ENCODE peak calls at places on chromosome 1, in ten cellular contexts. One of them, this sample, is unnamed.

GRCh38 chr1:3031401-3032221 is 10.3 kb downstream of the ACTRT2 start:
- DNase-seq in fibroblast of villous mesenchyme: no peak
- DNase-seq in WTC11: no peak
- DNase-seq in AG10803: no peak
- DNase-seq in lower lobe of right lung: no peak
- DNase-seq in glutamatergic neuron: no peak
- DNase-seq in ascending aorta: peak; percentile 66
- DNase-seq in keratinocyte: no peak
- DNase-seq in A549: no peak
- DNase-seq in AG09319: no peak
- DNase-seq in this sample: no peak

GRCh38 chr1:190436615-190437014 is 41.0 kb downstream of the BRINP3 start:
- DNase-seq in fibroblast of villous mesenchyme: peak; percentile 8
- DNase-seq in WTC11: no peak
- DNase-seq in AG10803: no peak
- DNase-seq in lower lobe of right lung: no peak
- DNase-seq in glutamatergic neuron: no peak
- DNase-seq in ascending aorta: no peak
- DNase-seq in keratinocyte: no peak
- DNase-seq in A549: peak; percentile 17
- DNase-seq in AG09319: no peak
- DNase-seq in this sample: peak; percentile 10

GRCh38 chr1:119004129-119004527 is 16.0 kb upstream of the TBX15 start:
- DNase-seq in fibroblast of villous mesenchyme: no peak
- DNase-seq in WTC11: no peak
- DNase-seq in AG10803: no peak
- DNase-seq in lower lobe of right lung: no peak
- DNase-seq in glutamatergic neuron: no peak
- DNase-seq in ascending aorta: no peak
- DNase-seq in keratinocyte: no peak
- DNase-seq in A549: no peak
- DNase-seq in AG09319: no peak
- DNase-seq in this sample: no peak

GRCh38 chr1:211501671-211502413 is 9.9 kb upstream of the RD3 start:
- DNase-seq in fibroblast of villous mesenchyme: peak; percentile 59
- DNase-seq in WTC11: no peak
- DNase-seq in AG10803: no peak
- DNase-seq in lower lobe of right lung: no peak
- DNase-seq in glutamatergic neuron: no peak
- DNase-seq in ascending aorta: no peak
- DNase-seq in keratinocyte: no peak
- DNase-seq in A549: no peak
- DNase-seq in AG09319: no peak
- DNase-seq in this sample: no peak

GRCh38 chr1:185775505-185775904 is 41.3 kb downstream of the HMCN1 start:
- DNase-seq in fibroblast of villous mesenchyme: no peak
- DNase-seq in WTC11: no peak
- DNase-seq in AG10803: no peak
- DNase-seq in lower lobe of right lung: no peak
- DNase-seq in glutamatergic neuron: no peak
- DNase-seq in ascending aorta: no peak
- DNase-seq in keratinocyte: no peak
- DNase-seq in A549: no peak
- DNase-seq in AG09319: peak; percentile 39
- DNase-seq in this sample: no peak

GRCh38 chr1:167752219-167752985 is 30.6 kb downstream of the MPZL1 start:
- DNase-seq in fibroblast of villous mesenchyme: no peak
- DNase-seq in WTC11: no peak
- DNase-seq in AG10803: no peak
- DNase-seq in lower lobe of right lung: no peak
- DNase-seq in glutamatergic neuron: no peak
- DNase-seq in ascending aorta: no peak
- DNase-seq in keratinocyte: no peak
- DNase-seq in A549: no peak
- DNase-seq in AG09319: no peak
- DNase-seq in this sample: no peak

GRCh38 chr1:20358761-20359263 is 68.1 kb downstream of the VWA5B1 start:
- DNase-seq in fibroblast of villous mesenchyme: peak; percentile 48
- DNase-seq in WTC11: no peak
- DNase-seq in AG10803: peak; percentile 42
- DNase-seq in lower lobe of right lung: peak; percentile 63
- DNase-seq in glutamatergic neuron: no peak
- DNase-seq in ascending aorta: no peak
- DNase-seq in keratinocyte: no peak
- DNase-seq in A549: no peak
- DNase-seq in AG09319: peak; percentile 42
- DNase-seq in this sample: no peak

GRCh38 chr1:117562581-117563491 is 43.0 kb upstream of the TENT5C start:
- DNase-seq in fibroblast of villous mesenchyme: no peak
- DNase-seq in WTC11: no peak
- DNase-seq in AG10803: no peak
- DNase-seq in lower lobe of right lung: peak; percentile 69
- DNase-seq in glutamatergic neuron: no peak
- DNase-seq in ascending aorta: no peak
- DNase-seq in keratinocyte: no peak
- DNase-seq in A549: no peak
- DNase-seq in AG09319: no peak
- DNase-seq in this sample: no peak

GRCh38 chr1:193066606-193067005 is 7.2 kb downstream of the RO60 start:
- DNase-seq in fibroblast of villous mesenchyme: no peak
- DNase-seq in WTC11: no peak
- DNase-seq in AG10803: no peak
- DNase-seq in lower lobe of right lung: no peak
- DNase-seq in glutamatergic neuron: no peak
- DNase-seq in ascending aorta: no peak
- DNase-seq in keratinocyte: no peak
- DNase-seq in A549: no peak
- DNase-seq in AG09319: no peak
- DNase-seq in this sample: no peak

GRCh38 chr1:193069748-193070394 is 10.5 kb downstream of the RO60 start:
- DNase-seq in fibroblast of villous mesenchyme: no peak
- DNase-seq in WTC11: peak; percentile 21
- DNase-seq in AG10803: peak; percentile 11
- DNase-seq in lower lobe of right lung: no peak
- DNase-seq in glutamatergic neuron: peak; percentile 19
- DNase-seq in ascending aorta: no peak
- DNase-seq in keratinocyte: no peak
- DNase-seq in A549: peak; percentile 39
- DNase-seq in AG09319: no peak
- DNase-seq in this sample: no peak

GRCh38 chr1:193068013-193068412 is 8.6 kb downstream of the RO60 start:
- DNase-seq in fibroblast of villous mesenchyme: no peak
- DNase-seq in WTC11: no peak
- DNase-seq in AG10803: no peak
- DNase-seq in lower lobe of right lung: no peak
- DNase-seq in glutamatergic neuron: no peak
- DNase-seq in ascending aorta: no peak
- DNase-seq in keratinocyte: no peak
- DNase-seq in A549: no peak
- DNase-seq in AG09319: no peak
- DNase-seq in this sample: no peak

GRCh38 chr1:193070942-193071341 is 11.5 kb downstream of the RO60 start:
- DNase-seq in fibroblast of villous mesenchyme: no peak
- DNase-seq in WTC11: peak; percentile 35
- DNase-seq in AG10803: no peak
- DNase-seq in lower lobe of right lung: no peak
- DNase-seq in glutamatergic neuron: no peak
- DNase-seq in ascending aorta: no peak
- DNase-seq in keratinocyte: no peak
- DNase-seq in A549: no peak
- DNase-seq in AG09319: no peak
- DNase-seq in this sample: no peak

DNA sequence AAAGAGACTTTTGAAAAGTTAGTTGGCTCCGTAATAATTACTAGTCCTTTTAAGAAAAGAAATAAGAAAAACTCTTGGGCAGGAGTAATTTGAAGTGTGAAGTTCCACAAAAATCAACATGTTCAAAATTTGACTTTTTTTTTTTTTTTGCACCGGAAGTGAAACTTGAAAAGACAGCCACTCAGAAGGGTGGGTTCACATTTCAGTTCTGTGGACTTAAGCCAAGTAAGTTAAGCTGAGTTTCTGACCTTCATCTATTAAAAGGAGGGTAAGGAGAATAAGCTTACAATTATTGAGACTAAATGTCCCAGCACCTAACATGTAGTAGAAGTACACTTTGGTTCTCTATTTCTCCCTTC is 11.0 kb downstream of the RO60 start:
- DNase-seq in fibroblast of villous mesenchyme: no peak
- DNase-seq in WTC11: no peak
- DNase-seq in AG10803: no peak
- DNase-seq in lower lobe of right lung: no peak
- DNase-seq in glutamatergic neuron: no peak
- DNase-seq in ascending aorta: no peak
- DNase-seq in keratinocyte: no peak
- DNase-seq in A549: no peak
- DNase-seq in AG09319: no peak
- DNase-seq in this sample: no peak
- TF ChIP-seq CTCF in fibroblast of villous mesenchyme: no peak
- TF ChIP-seq CTCF in WTC11: no peak
- TF ChIP-seq CTCF in AG10803: no peak
- TF ChIP-seq CTCF in lower lobe of right lung: no peak
- TF ChIP-seq CTCF in glutamatergic neuron: no peak
- TF ChIP-seq CTCF in ascending aorta: no peak
- TF ChIP-seq CTCF in keratinocyte: no peak
- TF ChIP-seq CTCF in A549: no peak
- TF ChIP-seq CTCF in AG09319: no peak
- TF ChIP-seq CTCF in this sample: no peak

GRCh38 chr1:163799190-163799805 is 477.5 kb downstream of the NUF2 start:
- DNase-seq in fibroblast of villous mesenchyme: no peak
- DNase-seq in WTC11: no peak
- DNase-seq in AG10803: no peak
- DNase-seq in lower lobe of right lung: no peak
- DNase-seq in glutamatergic neuron: no peak
- DNase-seq in ascending aorta: no peak
- DNase-seq in keratinocyte: no peak
- DNase-seq in A549: no peak
- DNase-seq in AG09319: no peak
- DNase-seq in this sample: no peak
- TF ChIP-seq CTCF in fibroblast of villous mesenchyme: no peak
- TF ChIP-seq CTCF in WTC11: no peak
- TF ChIP-seq CTCF in AG10803: no peak
- TF ChIP-seq CTCF in lower lobe of right lung: no peak
- TF ChIP-seq CTCF in glutamatergic neuron: no peak
- TF ChIP-seq CTCF in ascending aorta: no peak
- TF ChIP-seq CTCF in keratinocyte: no peak
- TF ChIP-seq CTCF in A549: no peak
- TF ChIP-seq CTCF in AG09319: no peak
- TF ChIP-seq CTCF in this sample: no peak

DNA sequence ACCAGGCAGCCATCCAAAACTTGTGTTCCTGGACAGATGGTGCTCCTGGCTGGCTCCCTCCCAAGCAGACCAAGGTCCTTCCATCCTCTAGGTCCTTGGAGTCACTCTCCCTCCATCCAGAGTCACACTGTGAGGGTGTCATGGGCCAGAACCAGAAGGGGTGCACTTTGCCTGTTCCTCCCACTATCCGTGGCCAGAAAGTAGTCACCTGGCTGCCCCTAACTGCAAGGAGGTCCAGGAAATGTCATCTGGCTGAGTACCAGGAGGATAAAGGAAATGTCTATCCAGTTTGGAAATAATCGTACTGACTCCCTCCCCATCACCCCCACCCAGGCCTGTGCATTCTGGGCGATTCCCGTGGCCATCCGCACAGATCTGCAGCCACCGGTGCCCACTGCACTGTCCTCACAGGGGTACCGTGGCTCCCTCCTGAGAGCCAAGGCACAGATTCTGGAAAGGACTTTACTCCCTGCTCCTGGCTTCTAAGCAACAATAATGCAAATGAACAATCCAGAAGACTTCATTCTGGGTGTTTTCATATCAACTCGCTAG is 253.2 kb downstream of the NPHP4 start:
- DNase-seq in fibroblast of villous mesenchyme: no peak
- DNase-seq in WTC11: no peak
- DNase-seq in AG10803: no peak
- DNase-seq in lower lobe of right lung: no peak
- DNase-seq in glutamatergic neuron: no peak
- DNase-seq in ascending aorta: peak; percentile 27
- DNase-seq in keratinocyte: no peak
- DNase-seq in A549: no peak
- DNase-seq in AG09319: no peak
- DNase-seq in this sample: no peak
- TF ChIP-seq CTCF in fibroblast of villous mesenchyme: no peak
- TF ChIP-seq CTCF in WTC11: no peak
- TF ChIP-seq CTCF in AG10803: no peak
- TF ChIP-seq CTCF in lower lobe of right lung: no peak
- TF ChIP-seq CTCF in glutamatergic neuron: no peak
- TF ChIP-seq CTCF in ascending aorta: no peak
- TF ChIP-seq CTCF in keratinocyte: no peak
- TF ChIP-seq CTCF in A549: no peak
- TF ChIP-seq CTCF in AG09319: no peak
- TF ChIP-seq CTCF in this sample: no peak

GRCh38 chr1:4693891-4694290 is 39.5 kb downstream of the AJAP1 start:
- DNase-seq in fibroblast of villous mesenchyme: no peak
- DNase-seq in WTC11: no peak
- DNase-seq in AG10803: no peak
- DNase-seq in lower lobe of right lung: no peak
- DNase-seq in glutamatergic neuron: no peak
- DNase-seq in ascending aorta: no peak
- DNase-seq in keratinocyte: no peak
- DNase-seq in A549: no peak
- DNase-seq in AG09319: no peak
- DNase-seq in this sample: no peak

GRCh38 chr1:4695241-4695640 is 40.8 kb downstream of the AJAP1 start:
- DNase-seq in fibroblast of villous mesenchyme: no peak
- DNase-seq in WTC11: no peak
- DNase-seq in AG10803: no peak
- DNase-seq in lower lobe of right lung: no peak
- DNase-seq in glutamatergic neuron: no peak
- DNase-seq in ascending aorta: no peak
- DNase-seq in keratinocyte: no peak
- DNase-seq in A549: no peak
- DNase-seq in AG09319: no peak
- DNase-seq in this sample: no peak

GRCh38 chr1:4696161-4696745 is 41.8 kb downstream of the AJAP1 start:
- DNase-seq in fibroblast of villous mesenchyme: no peak
- DNase-seq in WTC11: no peak
- DNase-seq in AG10803: no peak
- DNase-seq in lower lobe of right lung: no peak
- DNase-seq in glutamatergic neuron: no peak
- DNase-seq in ascending aorta: no peak
- DNase-seq in keratinocyte: no peak
- DNase-seq in A549: no peak
- DNase-seq in AG09319: no peak
- DNase-seq in this sample: no peak

GRCh38 chr1:4693316-4693715 is 38.9 kb downstream of the AJAP1 start:
- DNase-seq in fibroblast of villous mesenchyme: no peak
- DNase-seq in WTC11: no peak
- DNase-seq in AG10803: no peak
- DNase-seq in lower lobe of right lung: no peak
- DNase-seq in glutamatergic neuron: no peak
- DNase-seq in ascending aorta: no peak
- DNase-seq in keratinocyte: no peak
- DNase-seq in A549: no peak
- DNase-seq in AG09319: no peak
- DNase-seq in this sample: no peak

DNA sequence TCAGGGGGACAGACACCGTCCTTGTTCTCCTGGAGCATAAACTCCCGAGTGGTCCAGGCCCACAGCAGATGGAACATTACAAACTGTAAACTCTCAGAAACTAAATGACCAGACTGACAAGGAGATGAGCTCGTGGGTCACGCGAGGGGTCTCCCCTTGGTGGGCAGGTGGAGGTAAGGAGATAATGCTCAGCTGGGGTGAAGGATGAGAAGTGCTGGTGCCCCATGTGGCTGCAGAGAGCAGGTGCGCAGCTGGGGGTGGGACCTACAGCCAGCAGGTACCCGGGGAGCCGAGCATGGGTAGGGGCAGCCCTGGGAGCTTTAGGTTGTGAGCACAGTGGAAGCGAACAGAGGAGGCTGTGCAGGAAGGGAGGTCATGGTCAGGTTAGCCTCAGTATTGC is 40.1 kb downstream of the AJAP1 start:
- DNase-seq in fibroblast of villous mesenchyme: no peak
- DNase-seq in WTC11: no peak
- DNase-seq in AG10803: no peak
- DNase-seq in lower lobe of right lung: no peak
- DNase-seq in glutamatergic neuron: no peak
- DNase-seq in ascending aorta: no peak
- DNase-seq in keratinocyte: no peak
- DNase-seq in A549: no peak
- DNase-seq in AG09319: no peak
- DNase-seq in this sample: no peak
- TF ChIP-seq CTCF in fibroblast of villous mesenchyme: no peak
- TF ChIP-seq CTCF in WTC11: no peak
- TF ChIP-seq CTCF in AG10803: no peak
- TF ChIP-seq CTCF in lower lobe of right lung: no peak
- TF ChIP-seq CTCF in glutamatergic neuron: no peak
- TF ChIP-seq CTCF in ascending aorta: no peak
- TF ChIP-seq CTCF in keratinocyte: peak; percentile 26
- TF ChIP-seq CTCF in A549: no peak
- TF ChIP-seq CTCF in AG09319: no peak
- TF ChIP-seq CTCF in this sample: no peak

This sample was measured in GM13977.